ENCODE peak calls at places on chromosome 4, in nine cellular contexts. F is testis; W is CD4-positive, alpha-beta T cell; N is kidney epithelial cell; U is choroid plexus epithelial cell; V is NB4; Z is type B pancreatic cell; A is omental fat pad; P is neural progenitor cell. Q is an unnamed sample.

GRCh38 chr4:57071340-57071739 is 38.8 kb downstream of the IGFBP7 start:
- DNase-seq in V (peak), N (no peak), W (no peak), Z (no peak), U (peak), A (no peak), P (no peak), F (no peak), Q (no peak)

GRCh38 chr4:65550500-65550899 is 119.8 kb downstream of the EPHA5 start:
- DNase-seq in Z (no peak), N (no peak), U (no peak), P (no peak), A (no peak), V (no peak), W (no peak), F (no peak), Q (no peak)

GRCh38 chr4:168864831-168865541 is 145.1 kb downstream of the CBR4 start:
- DNase-seq in V (no peak), W (no peak), F (no peak), P (no peak), N (no peak), Z (no peak), A (no peak), U (peak), Q (no peak)

GRCh38 chr4:184598753-184599491 is 50.3 kb downstream of the CASP3 start:
- DNase-seq in U (peak), A (no peak), Z (no peak), F (no peak), P (no peak), N (no peak), W (no peak), V (no peak), Q (no peak)

GRCh38 chr4:95381843-95382580 is 166.8 kb downstream of the UNC5C start:
- DNase-seq in N (no peak), F (no peak), P (no peak), V (no peak), Z (no peak), W (no peak), U (no peak), A (no peak), Q (no peak)

GRCh38 chr4:7442609-7443140 is 7.9 kb upstream of the PSAPL1 start:
- DNase-seq in Z (no peak), P (no peak), V (no peak), F (no peak), A (no peak), U (no peak), W (no peak), N (no peak), Q (no peak)

GRCh38 chr4:65559270-65559669 is 111.0 kb downstream of the EPHA5 start:
- DNase-seq in V (no peak), Z (no peak), A (no peak), P (no peak), U (no peak), N (no peak), F (no peak), W (no peak), Q (no peak)

GRCh38 chr4:113831469-113831868 is 69.9 kb upstream of the CAMK2D start:
- DNase-seq in N (no peak), V (no peak), A (no peak), P (no peak), F (no peak), Z (no peak), U (no peak), W (no peak), Q (peak)

GRCh38 chr4:4666693-4667642 is 125.1 kb upstream of the STX18 start:
- DNase-seq in V (no peak), Z (no peak), U (peak), P (peak), W (no peak), F (no peak), A (no peak), N (no peak), Q (no peak)

GRCh38 chr4:86108152-86108551 is 251.7 kb downstream of the MAPK10 start:
- DNase-seq in W (no peak), P (no peak), F (no peak), V (no peak), N (no peak), Z (no peak), U (peak), A (no peak), Q (no peak)

GRCh38 chr4:4284827-4285618 is 4.9 kb downstream of the LYAR start:
- DNase-seq in U (peak), W (no peak), N (no peak), F (no peak), Z (no peak), A (no peak), V (no peak), P (no peak), Q (no peak)

GRCh38 chr4:1752284-1753041 is 31.1 kb downstream of the TACC3 start:
- DNase-seq in N (no peak), W (no peak), Z (no peak), F (no peak), V (peak), U (peak), P (no peak), A (no peak), Q (peak)

GRCh38 chr4:55547461-55547770 is 707 bp upstream of the CLOCK start:
- DNase-seq in F (peak), A (no peak), N (no peak), V (no peak), W (no peak), P (peak), U (peak), Z (no peak), Q (no peak)

GRCh38 chr4:176668324-176668723 is 124.4 kb downstream of the VEGFC start:
- DNase-seq in U (peak), V (no peak), P (no peak), A (no peak), F (no peak), Z (no peak), N (no peak), W (no peak), Q (no peak)

GRCh38 chr4:6183740-6184139 is 16.6 kb downstream of the JAKMIP1 start:
- DNase-seq in N (no peak), A (no peak), U (no peak), W (no peak), P (no peak), Z (no peak), V (no peak), F (no peak), Q (no peak)

GRCh38 chr4:76377922-76378321 is 43.0 kb downstream of the CCDC158 start:
- DNase-seq in Z (no peak), F (peak), U (peak), A (no peak), P (peak), V (peak), W (peak), N (peak), Q (peak)

GRCh38 chr4:112203593-112203992 is 28.0 kb upstream of the AP1AR start:
- DNase-seq in N (no peak), V (no peak), U (no peak), W (no peak), P (no peak), Z (no peak), A (no peak), F (no peak), Q (no peak)

GRCh38 chr4:96035727-96036126 is 195.8 kb downstream of the PDHA2 start:
- DNase-seq in V (peak), W (no peak), A (no peak), F (peak), U (peak), P (peak), Z (no peak), N (no peak), Q (no peak)

GRCh38 chr4:156751486-156751885 is 220.1 kb downstream of the PDGFC start:
- DNase-seq in Z (no peak), U (peak), W (no peak), P (no peak), A (no peak), F (no peak), V (no peak), N (no peak), Q (no peak)

GRCh38 chr4:183241322-183241640 is 78.8 kb downstream of the CLDN22 start:
- DNase-seq in F (no peak), Z (no peak), U (peak), W (no peak), N (no peak), V (no peak), A (no peak), P (no peak), Q (no peak)

GRCh38 chr4:127641524-127641923 is 8.8 kb downstream of the INTU start:
- DNase-seq in Z (no peak), P (no peak), N (no peak), U (no peak), V (no peak), W (no peak), A (no peak), F (no peak), Q (no peak)

GRCh38 chr4:41028392-41029076 is 185.8 kb downstream of the APBB2 start:
- DNase-seq in N (no peak), P (no peak), V (no peak), F (no peak), U (peak), Z (no peak), A (no peak), W (no peak), Q (no peak)

GRCh38 chr4:126661194-126661593 is 971.6 kb upstream of the INTU start:
- DNase-seq in P (no peak), V (no peak), N (no peak), A (no peak), Z (no peak), F (peak), W (no peak), U (peak), Q (no peak)

GRCh38 chr4:52014903-52015302 is 5.3 kb downstream of the LRRC66 start:
- DNase-seq in U (no peak), N (no peak), F (no peak), A (no peak), V (peak), P (peak), W (no peak), Z (no peak), Q (no peak)

GRCh38 chr4:58833126-58833525 is 1722.9 kb upstream of the IGFBP7 start:
- DNase-seq in V (no peak), F (no peak), N (no peak), U (no peak), P (no peak), W (no peak), Z (no peak), A (no peak), Q (no peak)

GRCh38 chr4:156974264-156974663 is 2.7 kb upstream of the PDGFC start:
- DNase-seq in F (no peak), Z (no peak), N (peak), V (no peak), P (no peak), A (no peak), U (peak), W (no peak), Q (no peak)

GRCh38 chr4:48409203-48409602 is 67.9 kb downstream of the SLAIN2 start:
- DNase-seq in F (no peak), U (no peak), A (no peak), Z (no peak), V (no peak), W (no peak), N (no peak), P (no peak), Q (no peak)

GRCh38 chr4:41839945-41840854 is 91.7 kb upstream of the PHOX2B start:
- DNase-seq in V (no peak), W (no peak), F (no peak), P (no peak), Z (no peak), U (no peak), N (no peak), A (no peak), Q (peak)

GRCh38 chr4:57655342-57655741 is 545.2 kb upstream of the IGFBP7 start:
- DNase-seq in U (no peak), W (no peak), A (no peak), F (no peak), V (no peak), N (no peak), P (no peak), Z (no peak), Q (no peak)

GRCh38 chr4:77862478-77863216 is at the start of gene MRPL1:
- DNase-seq in W (peak), F (peak), Z (peak), U (peak), V (peak), A (peak), P (peak), N (peak), Q (peak)

GRCh38 chr4:2837110-2837903 is 6.3 kb upstream of the ADD1 start:
- DNase-seq in P (peak), U (no peak), A (no peak), F (peak), N (no peak), V (no peak), Z (peak), W (no peak), Q (no peak)

GRCh38 chr4:7811536-7812190 is 128.0 kb downstream of the AFAP1 start:
- DNase-seq in A (no peak), F (no peak), N (no peak), P (peak), Z (no peak), V (no peak), U (no peak), W (no peak), Q (no peak)

GRCh38 chr4:7963691-7964090 is 24.0 kb upstream of the AFAP1 start:
- DNase-seq in W (no peak), U (no peak), Z (no peak), V (no peak), P (no peak), N (no peak), F (no peak), A (no peak), Q (no peak)

GRCh38 chr4:55663145-55663544 is 27.0 kb upstream of the NMU start:
- DNase-seq in W (no peak), F (no peak), Z (no peak), A (no peak), V (no peak), U (no peak), N (no peak), P (no peak), Q (no peak)

DNA sequence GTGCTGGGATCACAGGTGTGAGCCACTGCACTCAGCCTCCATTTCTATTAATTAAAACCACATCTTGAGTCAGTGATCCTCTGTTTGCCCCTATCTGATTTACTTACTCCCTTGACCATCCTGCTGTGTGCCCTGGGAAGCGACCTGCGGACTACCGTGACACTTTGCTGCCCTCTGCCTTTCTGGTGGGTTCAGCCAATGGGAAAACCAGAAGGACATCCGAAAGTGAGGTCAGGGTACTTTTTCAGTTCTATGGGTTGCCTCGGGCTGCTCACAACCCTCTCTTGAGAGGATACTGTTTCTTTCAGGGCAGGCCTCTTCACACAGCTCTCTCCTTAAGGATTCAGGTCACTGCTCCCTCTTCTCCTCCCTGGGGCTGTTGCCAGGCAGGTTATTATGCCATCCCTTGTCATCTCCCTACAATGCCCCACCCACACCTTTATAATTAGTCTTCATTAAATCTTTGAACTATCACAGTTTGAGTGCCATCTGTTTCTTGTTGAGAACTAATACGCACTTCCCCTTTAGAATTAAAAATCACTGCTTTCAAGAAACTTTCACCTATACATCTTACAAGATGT is 21.4 kb downstream of the PLAC8 start:
- DNase-seq in W (no peak), F (no peak), Z (no peak), U (no peak), P (peak), N (no peak), V (no peak), A (no peak), Q (no peak)
- TF ChIP-seq CTCF in W (no peak), F (no peak), Z (no peak), U (no peak), P (peak), N (no peak), V (no peak), A (no peak), Q (no peak)

GRCh38 chr4:149891381-149891780 is 75.7 kb upstream of the IQCM start:
- DNase-seq in P (peak), W (no peak), Z (no peak), A (no peak), N (no peak), U (no peak), F (peak), V (no peak), Q (no peak)

GRCh38 chr4:149897784-149898183 is 82.1 kb upstream of the IQCM start:
- DNase-seq in P (peak), W (no peak), N (no peak), F (no peak), U (peak), Z (no peak), A (no peak), V (peak), Q (no peak)

GRCh38 chr4:149901128-149901527 is 85.5 kb upstream of the IQCM start:
- DNase-seq in V (no peak), Z (no peak), U (no peak), W (no peak), P (no peak), A (no peak), F (no peak), N (no peak), Q (no peak)

GRCh38 chr4:149896428-149896827 is 80.8 kb upstream of the IQCM start:
- DNase-seq in F (peak), P (peak), W (no peak), A (no peak), V (peak), Z (no peak), N (no peak), U (peak), Q (no peak)
- TF ChIP-seq CTCF in F (no peak), P (peak), W (no peak), A (no peak), V (no peak), Z (peak), N (peak), U (peak), Q (no peak)

GRCh38 chr4:154399259-154399974 is 92.2 kb downstream of the DCHS2 start:
- DNase-seq in A (no peak), V (no peak), F (no peak), Z (no peak), P (peak), W (no peak), N (peak), U (peak), Q (no peak)
- TF ChIP-seq CTCF in A (no peak), V (no peak), F (peak), Z (peak), P (peak), W (no peak), N (peak), U (peak), Q (no peak)

DNA sequence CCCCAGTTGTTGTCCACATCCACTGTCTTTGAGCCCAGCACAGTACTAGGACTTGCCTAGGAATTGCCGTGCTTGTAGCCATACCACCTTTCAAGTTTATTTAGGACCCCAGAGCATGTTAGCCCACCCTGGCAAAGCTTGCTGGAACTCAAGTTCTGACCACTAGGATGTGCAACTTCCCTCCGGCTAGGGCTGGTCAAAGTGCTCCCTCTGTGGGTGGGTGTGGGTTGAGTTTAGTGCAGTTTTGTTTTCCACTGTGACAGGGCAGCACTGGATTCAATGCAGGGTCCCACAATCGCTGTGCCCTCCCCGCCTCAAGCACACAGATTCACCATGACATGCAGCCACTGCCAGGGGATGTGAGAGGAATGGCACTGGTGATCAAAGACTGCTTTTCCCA is 96.0 kb downstream of the RASGEF1B start:
- DNase-seq in U (no peak), Z (no peak), V (no peak), F (no peak), W (no peak), P (no peak), A (no peak), N (no peak), Q (no peak)
- TF ChIP-seq CTCF in U (peak), Z (no peak), V (no peak), F (no peak), W (no peak), P (peak), A (no peak), N (peak), Q (no peak)

Q was measured in activated CD8-positive, alpha-beta T cell treated with anti-CD3 and anti-CD28 coated beads for 36 hours.